ENCODE peak calls at places on chromosome 2, in five cellular contexts. One of them, this sample, is unnamed.
A peak's percentile ranks its signal among the peaks of the same experiment; 100 is the strongest.

GRCh38 chr2:230762317-230762896 is 49.8 kb downstream of the CAB39 start:
- DNase-seq in colonic mucosa: no peak
- DNase-seq in epithelial cell of proximal tubule: no peak
- DNase-seq in H9: peak; percentile 79
- DNase-seq in tibial nerve: no peak
- DNase-seq in this sample: no peak

GRCh38 chr2:149330127-149331022 is at the start of gene LYPD6:
- DNase-seq in tibial nerve: peak; percentile 38
- DNase-seq in epithelial cell of proximal tubule: no peak
- DNase-seq in H9: peak; percentile 78
- DNase-seq in colonic mucosa: peak; percentile 79
- DNase-seq in this sample: peak; percentile 74

GRCh38 chr2:66437601-66438497 is 2.9 kb downstream of the MEIS1 start:
- DNase-seq in H9: no peak
- DNase-seq in epithelial cell of proximal tubule: no peak
- DNase-seq in tibial nerve: no peak
- DNase-seq in colonic mucosa: no peak
- DNase-seq in this sample: no peak

GRCh38 chr2:128421861-128422311 is 103.2 kb upstream of the HS6ST1 start:
- DNase-seq in colonic mucosa: peak; percentile 9
- DNase-seq in epithelial cell of proximal tubule: no peak
- DNase-seq in H9: peak; percentile 20
- DNase-seq in tibial nerve: no peak
- DNase-seq in this sample: peak; percentile 3

GRCh38 chr2:234722176-234722575 is 225.3 kb upstream of the ARL4C start:
- DNase-seq in tibial nerve: no peak
- DNase-seq in H9: no peak
- DNase-seq in epithelial cell of proximal tubule: no peak
- DNase-seq in colonic mucosa: no peak
- DNase-seq in this sample: no peak

GRCh38 chr2:30206461-30207430 is 24.6 kb upstream of the LBH start:
- DNase-seq in H9: no peak
- DNase-seq in colonic mucosa: no peak
- DNase-seq in tibial nerve: no peak
- DNase-seq in epithelial cell of proximal tubule: no peak
- DNase-seq in this sample: no peak

GRCh38 chr2:180324191-180324590 is 317.1 kb upstream of the CWC22 start:
- DNase-seq in epithelial cell of proximal tubule: peak; percentile 32
- DNase-seq in tibial nerve: no peak
- DNase-seq in colonic mucosa: no peak
- DNase-seq in H9: no peak
- DNase-seq in this sample: no peak

GRCh38 chr2:132937629-132938028 is 267.6 kb upstream of the LYPD1 start:
- DNase-seq in colonic mucosa: no peak
- DNase-seq in H9: no peak
- DNase-seq in epithelial cell of proximal tubule: no peak
- DNase-seq in tibial nerve: no peak
- DNase-seq in this sample: no peak

GRCh38 chr2:136787970-136788369 is 22.6 kb downstream of the THSD7B start:
- DNase-seq in tibial nerve: no peak
- DNase-seq in epithelial cell of proximal tubule: peak; percentile 61
- DNase-seq in colonic mucosa: no peak
- DNase-seq in H9: no peak
- DNase-seq in this sample: no peak

GRCh38 chr2:197181491-197181890 is 129.1 kb downstream of the ANKRD44 start:
- DNase-seq in tibial nerve: no peak
- DNase-seq in colonic mucosa: no peak
- DNase-seq in epithelial cell of proximal tubule: no peak
- DNase-seq in H9: no peak
- DNase-seq in this sample: no peak

GRCh38 chr2:187526776-187527175 is 27.5 kb downstream of the TFPI start:
- DNase-seq in colonic mucosa: no peak
- DNase-seq in epithelial cell of proximal tubule: no peak
- DNase-seq in tibial nerve: no peak
- DNase-seq in H9: no peak
- DNase-seq in this sample: no peak

GRCh38 chr2:172210599-172210998 is 107.9 kb upstream of the DLX2 start:
- DNase-seq in H9: no peak
- DNase-seq in tibial nerve: no peak
- DNase-seq in epithelial cell of proximal tubule: no peak
- DNase-seq in colonic mucosa: no peak
- DNase-seq in this sample: no peak

GRCh38 chr2:176122266-176122632 is 270 bp upstream of the HOXD9 start:
- DNase-seq in epithelial cell of proximal tubule: no peak
- DNase-seq in H9: no peak
- DNase-seq in tibial nerve: no peak
- DNase-seq in colonic mucosa: no peak
- DNase-seq in this sample: no peak

GRCh38 chr2:28233070-28233718 is 159.5 kb upstream of the FOSL2 start:
- DNase-seq in epithelial cell of proximal tubule: no peak
- DNase-seq in colonic mucosa: peak; percentile 34
- DNase-seq in tibial nerve: no peak
- DNase-seq in H9: no peak
- DNase-seq in this sample: no peak

GRCh38 chr2:239399404-239399999 is 1.3 kb downstream of the HDAC4 start:
- DNase-seq in epithelial cell of proximal tubule: peak; percentile 9
- DNase-seq in colonic mucosa: peak; percentile 57
- DNase-seq in H9: peak; percentile 24
- DNase-seq in tibial nerve: peak; percentile 31
- DNase-seq in this sample: no peak

GRCh38 chr2:12928197-12928596 is 211.5 kb downstream of the TRIB2 start:
- DNase-seq in colonic mucosa: no peak
- DNase-seq in tibial nerve: no peak
- DNase-seq in H9: no peak
- DNase-seq in epithelial cell of proximal tubule: no peak
- DNase-seq in this sample: no peak

GRCh38 chr2:190507135-190507534 is 27.4 kb downstream of the NEMP2 start:
- DNase-seq in tibial nerve: no peak
- DNase-seq in H9: no peak
- DNase-seq in epithelial cell of proximal tubule: no peak
- DNase-seq in colonic mucosa: peak; percentile 61
- DNase-seq in this sample: no peak

GRCh38 chr2:152573168-152573567 is 144.1 kb downstream of the PRPF40A start:
- DNase-seq in H9: no peak
- DNase-seq in colonic mucosa: no peak
- DNase-seq in tibial nerve: peak; percentile 40
- DNase-seq in epithelial cell of proximal tubule: peak; percentile 79
- DNase-seq in this sample: no peak

GRCh38 chr2:214549946-214550345 is 139.1 kb downstream of the VWC2L start:
- DNase-seq in epithelial cell of proximal tubule: no peak
- DNase-seq in colonic mucosa: no peak
- DNase-seq in H9: no peak
- DNase-seq in tibial nerve: no peak
- DNase-seq in this sample: no peak

GRCh38 chr2:174752403-174753037 is 11.8 kb downstream of the CHRNA1 start:
- DNase-seq in epithelial cell of proximal tubule: no peak
- DNase-seq in H9: no peak
- DNase-seq in tibial nerve: no peak
- DNase-seq in colonic mucosa: no peak
- DNase-seq in this sample: no peak

GRCh38 chr2:217316743-217317142 is 456.9 kb upstream of the TNP1 start:
- DNase-seq in epithelial cell of proximal tubule: no peak
- DNase-seq in H9: no peak
- DNase-seq in colonic mucosa: no peak
- DNase-seq in tibial nerve: no peak
- DNase-seq in this sample: no peak

GRCh38 chr2:177633910-177634294 is 241.3 kb downstream of the AGPS start:
- DNase-seq in epithelial cell of proximal tubule: no peak
- DNase-seq in tibial nerve: no peak
- DNase-seq in colonic mucosa: no peak
- DNase-seq in H9: no peak
- DNase-seq in this sample: no peak

GRCh38 chr2:195498176-195498575 is 158.8 kb upstream of the SLC39A10 start:
- DNase-seq in tibial nerve: peak; percentile 52
- DNase-seq in H9: peak; percentile 50
- DNase-seq in epithelial cell of proximal tubule: peak; percentile 16
- DNase-seq in colonic mucosa: peak; percentile 48
- DNase-seq in this sample: no peak

GRCh38 chr2:25341753-25342371 is at the start of gene DNMT3A:
- DNase-seq in tibial nerve: peak; percentile 46
- DNase-seq in colonic mucosa: peak; percentile 60
- DNase-seq in H9: peak; percentile 62
- DNase-seq in epithelial cell of proximal tubule: no peak
- DNase-seq in this sample: peak; percentile 63

GRCh38 chr2:134657650-134658250 is 61.0 kb downstream of the TMEM163 start:
- DNase-seq in epithelial cell of proximal tubule: no peak
- DNase-seq in colonic mucosa: no peak
- DNase-seq in tibial nerve: no peak
- DNase-seq in H9: peak; percentile 43
- DNase-seq in this sample: no peak

GRCh38 chr2:88824951-88825350 is 133.5 kb downstream of the RPIA start:
- DNase-seq in epithelial cell of proximal tubule: no peak
- DNase-seq in colonic mucosa: no peak
- DNase-seq in H9: no peak
- DNase-seq in tibial nerve: no peak
- DNase-seq in this sample: no peak

GRCh38 chr2:223959688-223960087 is 2.4 kb downstream of the MRPL44 start:
- DNase-seq in colonic mucosa: peak; percentile 33
- DNase-seq in H9: no peak
- DNase-seq in tibial nerve: peak; percentile 53
- DNase-seq in epithelial cell of proximal tubule: no peak
- DNase-seq in this sample: no peak

GRCh38 chr2:58557166-58557565 is 316.0 kb upstream of the FANCL start:
- DNase-seq in epithelial cell of proximal tubule: no peak
- DNase-seq in H9: no peak
- DNase-seq in colonic mucosa: no peak
- DNase-seq in tibial nerve: no peak
- DNase-seq in this sample: no peak

GRCh38 chr2:58553522-58553921 is 312.4 kb upstream of the FANCL start:
- DNase-seq in H9: no peak
- DNase-seq in epithelial cell of proximal tubule: no peak
- DNase-seq in tibial nerve: no peak
- DNase-seq in colonic mucosa: no peak
- DNase-seq in this sample: no peak

GRCh38 chr2:58558866-58559265 is 317.7 kb upstream of the FANCL start:
- DNase-seq in epithelial cell of proximal tubule: no peak
- DNase-seq in colonic mucosa: no peak
- DNase-seq in tibial nerve: no peak
- DNase-seq in H9: no peak
- DNase-seq in this sample: no peak

DNA sequence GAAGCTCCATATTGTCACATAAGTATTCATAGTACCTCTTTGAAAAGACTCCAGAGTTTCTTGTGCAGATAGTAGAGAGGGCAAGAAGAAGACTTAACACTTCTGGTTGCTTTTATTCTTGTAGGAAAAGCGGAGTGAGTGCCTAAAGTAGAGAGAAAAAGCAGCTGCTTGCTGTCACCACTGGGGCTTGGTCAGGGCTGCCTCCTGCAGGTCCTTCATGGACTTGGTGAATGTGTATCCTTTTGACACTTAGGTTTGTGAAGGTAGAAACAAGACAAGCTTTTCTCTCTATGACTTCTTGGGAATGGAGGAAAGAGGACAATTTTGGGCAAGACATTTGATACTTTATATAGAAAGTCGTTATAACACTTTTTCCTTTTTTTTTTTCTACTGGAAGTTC is 312.8 kb upstream of the FANCL start:
- DNase-seq in colonic mucosa: no peak
- DNase-seq in tibial nerve: no peak
- DNase-seq in H9: peak; percentile 57
- DNase-seq in epithelial cell of proximal tubule: no peak
- DNase-seq in this sample: no peak
- TF ChIP-seq CTCF in colonic mucosa: no peak
- TF ChIP-seq CTCF in tibial nerve: no peak
- TF ChIP-seq CTCF in H9: peak; percentile 72
- TF ChIP-seq CTCF in epithelial cell of proximal tubule: peak; percentile 65
- TF ChIP-seq CTCF in this sample: no peak

GRCh38 chr2:170845343-170845742 is 28.7 kb downstream of the GAD1 start:
- DNase-seq in tibial nerve: no peak
- DNase-seq in H9: peak; percentile 75
- DNase-seq in colonic mucosa: no peak
- DNase-seq in epithelial cell of proximal tubule: no peak
- DNase-seq in this sample: no peak
- TF ChIP-seq CTCF in tibial nerve: no peak
- TF ChIP-seq CTCF in H9: peak; percentile 72
- TF ChIP-seq CTCF in colonic mucosa: no peak
- TF ChIP-seq CTCF in epithelial cell of proximal tubule: peak; percentile 35
- TF ChIP-seq CTCF in this sample: peak; percentile 18

GRCh38 chr2:191758420-191759199 is 80.7 kb downstream of the NABP1 start:
- DNase-seq in tibial nerve: peak; percentile 7
- DNase-seq in H9: peak; percentile 79
- DNase-seq in colonic mucosa: peak; percentile 42
- DNase-seq in epithelial cell of proximal tubule: peak; percentile 53
- DNase-seq in this sample: no peak
- TF ChIP-seq CTCF in tibial nerve: peak; percentile 48
- TF ChIP-seq CTCF in H9: peak; percentile 83
- TF ChIP-seq CTCF in colonic mucosa: peak; percentile 35
- TF ChIP-seq CTCF in epithelial cell of proximal tubule: peak; percentile 81
- TF ChIP-seq CTCF in this sample: no peak

GRCh38 chr2:110679337-110679707 is 1.5 kb upstream of the BUB1 start:
- DNase-seq in epithelial cell of proximal tubule: no peak
- DNase-seq in tibial nerve: peak; percentile 29
- DNase-seq in H9: no peak
- DNase-seq in colonic mucosa: no peak
- DNase-seq in this sample: no peak
- TF ChIP-seq CTCF in epithelial cell of proximal tubule: peak; percentile 26
- TF ChIP-seq CTCF in tibial nerve: no peak
- TF ChIP-seq CTCF in H9: peak; percentile 16
- TF ChIP-seq CTCF in colonic mucosa: no peak
- TF ChIP-seq CTCF in this sample: no peak

DNA sequence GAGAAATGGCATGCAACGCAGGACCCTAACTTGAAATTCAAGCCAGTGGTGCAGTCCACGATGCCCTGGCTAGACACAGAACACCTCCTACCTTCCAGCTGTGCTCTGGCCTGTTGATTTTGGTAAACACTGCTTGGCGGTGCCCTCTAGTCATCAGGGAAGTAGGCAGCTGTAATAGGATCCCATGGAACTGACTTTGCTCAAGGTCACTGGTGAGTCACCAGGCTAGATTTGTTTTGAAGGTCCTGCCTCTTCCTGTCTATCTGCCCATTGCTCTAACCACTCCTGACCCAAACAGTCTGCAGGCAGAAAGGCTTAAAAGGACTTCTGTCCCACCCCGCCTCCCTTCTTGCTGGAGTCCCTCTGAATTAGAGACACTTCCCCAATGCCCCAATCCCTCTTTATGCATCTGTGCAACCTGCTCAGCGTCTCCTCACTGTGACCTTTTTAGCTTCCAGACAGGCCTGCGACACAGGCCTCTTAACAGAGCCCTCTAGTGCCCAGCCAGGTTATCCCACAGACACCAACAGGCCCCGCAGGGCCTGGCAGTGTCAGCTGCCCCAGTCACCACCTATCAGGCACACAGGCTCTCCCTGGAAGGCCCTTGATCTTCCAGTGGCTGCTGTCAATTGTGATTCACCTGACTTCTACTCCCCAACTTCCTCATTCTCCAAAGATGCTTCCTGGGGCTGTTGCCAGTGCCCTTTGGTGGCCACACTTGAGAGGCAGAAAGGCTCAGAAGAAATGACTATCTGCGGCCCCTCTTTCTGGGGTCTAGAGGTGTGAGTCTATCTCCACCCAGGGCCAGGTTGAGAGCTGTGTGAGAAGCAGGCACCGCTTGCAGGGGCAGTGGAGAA is 5.2 kb downstream of the TMEM127 start:
- DNase-seq in H9: peak; percentile 87
- DNase-seq in tibial nerve: peak; percentile 51
- DNase-seq in colonic mucosa: peak; percentile 85
- DNase-seq in epithelial cell of proximal tubule: peak; percentile 60
- DNase-seq in this sample: no peak
- TF ChIP-seq CTCF in H9: peak; percentile 60
- TF ChIP-seq CTCF in tibial nerve: no peak
- TF ChIP-seq CTCF in colonic mucosa: peak; percentile 29
- TF ChIP-seq CTCF in epithelial cell of proximal tubule: peak; percentile 59
- TF ChIP-seq CTCF in this sample: no peak

GRCh38 chr2:207813942-207814341 is 44.2 kb upstream of the FZD5 start:
- DNase-seq in H9: peak; percentile 66
- DNase-seq in colonic mucosa: no peak
- DNase-seq in epithelial cell of proximal tubule: no peak
- DNase-seq in tibial nerve: no peak
- DNase-seq in this sample: no peak
- TF ChIP-seq CTCF in H9: no peak
- TF ChIP-seq CTCF in colonic mucosa: no peak
- TF ChIP-seq CTCF in epithelial cell of proximal tubule: no peak
- TF ChIP-seq CTCF in tibial nerve: no peak
- TF ChIP-seq CTCF in this sample: no peak

This sample was measured in mesothelial cell of epicardium.